ENCODE peak calls at places on chromosomes 11 and 22, in seven cellular contexts. J is pons; V is HFFc6; H is activated CD4-positive, alpha-beta memory T cell treated with anti-CD3 and anti-CD28 coated beads for 36 hours; N is stimulated activated CD4-positive, alpha-beta T cell treated with anti-CD3 and anti-CD28 coated beads, Interleukin-1b, Interleukin-23, amount 100 ng/mL, for 24 hours; I is CD4-positive, alpha-beta memory T cell; L is NCI-H460. Q is an unnamed sample.

GRCh38 chr11:122978303-122978620 is 3.4 kb downstream of the BSX start:
- DNase-seq in H (no peak), L (no peak), I (no peak), V (no peak), N (no peak), J (no peak), Q (no peak)

GRCh38 chr22:43185860-43186261 is 1.1 kb downstream of the TTLL12 start:
- DNase-seq in V (peak; percentile 15), I (no peak), L (no peak), N (no peak), J (peak; percentile 29), H (no peak), Q (no peak)

GRCh38 chr11:114135737-114136151 is 76.2 kb downstream of the ZBTB16 start:
- DNase-seq in J (peak; percentile 42), H (no peak), N (no peak), V (peak; percentile 66), L (no peak), I (no peak), Q (peak; percentile 79)

GRCh38 chr11:65915821-65916251 is 3.0 kb downstream of the C11orf68 start:
- DNase-seq in I (no peak), L (peak; percentile 87), V (peak; percentile 99), H (no peak), J (no peak), N (no peak), Q (no peak)

GRCh38 chr11:1167256-1167655 is 9.5 kb downstream of the MUC5AC start:
- DNase-seq in H (no peak), I (no peak), N (no peak), J (no peak), V (no peak), L (no peak), Q (no peak)

GRCh38 chr11:22304337-22304961 is 33.7 kb upstream of the SLC17A6 start:
- DNase-seq in N (no peak), V (peak; percentile 4), I (no peak), H (no peak), J (peak; percentile 64), L (peak; percentile 14), Q (no peak)

GRCh38 chr11:66268953-66269906 is 791 bp downstream of the RAB1B start:
- DNase-seq in L (no peak), V (peak; percentile 50), H (peak; percentile 34), N (no peak), J (no peak), I (peak; percentile 8), Q (peak; percentile 80)

GRCh38 chr11:78377625-78378418 is 39.8 kb downstream of the GAB2 start:
- DNase-seq in N (no peak), L (no peak), J (no peak), I (no peak), H (no peak), V (no peak), Q (peak; percentile 59)

GRCh38 chr22:46149998-46150549 is at the start of gene PPARA:
- DNase-seq in L (peak; percentile 60), I (peak; percentile 81), V (peak; percentile 52), J (peak; percentile 83), N (peak; percentile 72), H (peak; percentile 87), Q (no peak)

GRCh38 chr22:35322893-35323292 is 23.2 kb downstream of the TOM1 start:
- DNase-seq in N (no peak), J (no peak), I (no peak), L (no peak), H (no peak), V (no peak), Q (no peak)

GRCh38 chr11:9347100-9347499 is 32.7 kb upstream of the TMEM41B start:
- DNase-seq in V (no peak), N (no peak), L (no peak), J (no peak), H (no peak), I (peak; percentile 36), Q (no peak)

GRCh38 chr11:1148752-1149180 is 9.0 kb upstream of the MUC5AC start:
- DNase-seq in L (no peak), V (no peak), I (no peak), H (no peak), N (no peak), J (no peak), Q (no peak)

GRCh38 chr11:9803685-9804413 is 140.0 kb downstream of the SWAP70 start:
- DNase-seq in H (no peak), L (no peak), N (no peak), V (no peak), I (no peak), J (no peak), Q (no peak)

GRCh38 chr11:93935826-93936225 is 85.3 kb upstream of the HEPHL1 start:
- DNase-seq in V (no peak), H (no peak), I (no peak), N (no peak), J (no peak), L (no peak), Q (no peak)

GRCh38 chr22:40603088-40603605 is 33.4 kb downstream of the MRTFA start:
- DNase-seq in H (no peak), L (no peak), I (no peak), V (peak; percentile 79), J (no peak), N (no peak), Q (no peak)

GRCh38 chr11:73184953-73185671 is 33.0 kb upstream of the P2RY2 start:
- DNase-seq in V (peak; percentile 51), H (peak; percentile 74), N (no peak), L (peak; percentile 47), J (peak; percentile 43), I (peak; percentile 33), Q (no peak)

GRCh38 chr11:15989685-15990084 is 366.7 kb downstream of the SOX6 start:
- DNase-seq in I (no peak), V (no peak), J (no peak), H (no peak), N (no peak), L (no peak), Q (no peak)

Q was measured in CMK.